ENCODE peak calls at places on chromosome 14, in five cellular contexts. I, B, S, V and O are unnamed samples.

GRCh38 chr14:94768521-94769412 is 1.1 kb downstream of the GSC start:
- DNase-seq in I (no peak), B (no peak), S (no peak), V (no peak), O (no peak)

GRCh38 chr14:50813544-50813863 is 17.5 kb downstream of the NIN start:
- DNase-seq in I (no peak), B (no peak), S (no peak), V (no peak), O (no peak)

GRCh38 chr14:75433631-75434556 is 6.1 kb downstream of the JDP2 start:
- DNase-seq in I (peak; percentile 40), B (no peak), S (no peak), V (no peak), O (no peak)

GRCh38 chr14:89658977-89659670 is 242.1 kb upstream of the FOXN3 start:
- DNase-seq in I (no peak), B (no peak), S (no peak), V (no peak), O (no peak)

GRCh38 chr14:64636208-64636979 is 67.8 kb upstream of the PLEKHG3 start:
- DNase-seq in I (no peak), B (peak; percentile 65), S (peak; percentile 74), V (peak; percentile 74), O (peak; percentile 80)

GRCh38 chr14:70188292-70188607 is 501 bp downstream of the SLC8A3 start:
- DNase-seq in I (no peak), B (peak; percentile 21), S (no peak), V (no peak), O (peak; percentile 63)

GRCh38 chr14:52949711-52950409 is 990 bp downstream of the FERMT2 start:
- DNase-seq in I (no peak), B (peak; percentile 58), S (no peak), V (no peak), O (no peak)

GRCh38 chr14:76125506-76125905 is 26.2 kb upstream of the GPATCH2L start:
- DNase-seq in I (no peak), B (no peak), S (no peak), V (no peak), O (no peak)

GRCh38 chr14:106518054-106518943 is 991.9 kb downstream of the TMEM121 start:
- DNase-seq in I (no peak), B (no peak), S (peak; percentile 70), V (no peak), O (no peak)

GRCh38 chr14:55102141-55102547 is 26.9 kb upstream of the LGALS3 start:
- DNase-seq in I (peak; percentile 95), B (peak; percentile 98), S (peak; percentile 83), V (no peak), O (peak; percentile 70)

GRCh38 chr14:78959674-78960264 is 789.6 kb downstream of the NRXN3 start:
- DNase-seq in I (peak; percentile 16), B (peak; percentile 74), S (peak; percentile 73), V (peak; percentile 74), O (peak; percentile 72)

GRCh38 chr14:105088812-105089745 is 23.8 kb upstream of the GPR132 start:
- DNase-seq in I (no peak), B (no peak), S (no peak), V (no peak), O (no peak)

GRCh38 chr14:96559571-96559970 is 57.4 kb downstream of the PAPOLA start:
- DNase-seq in I (no peak), B (peak; percentile 55), S (no peak), V (no peak), O (no peak)

GRCh38 chr14:95073947-95074346 is 83.4 kb downstream of the DICER1 start:
- DNase-seq in I (no peak), B (no peak), S (no peak), V (no peak), O (no peak)

GRCh38 chr14:73059326-73059725 is 992 bp downstream of the RBM25 start:
- DNase-seq in I (no peak), B (peak; percentile 50), S (no peak), V (no peak), O (no peak)